ENCODE peak calls at places on chromosomes 5 and 9, in nine cellular contexts. H, K, V, N, G, E, A, X and J are unnamed samples.

GRCh38 chr9:132114102-132114707 is 34.5 kb upstream of the MED27 start:
- DNase-seq in V (peak; percentile 44), K (no peak), N (peak; percentile 40), X (peak; percentile 64), E (peak; percentile 90), G (no peak), A (peak; percentile 53), H (peak; percentile 26), J (peak; percentile 85)

GRCh38 chr9:132670816-132671371 is 630 bp downstream of the GTF3C4 start:
- DNase-seq in K (peak; percentile 43), X (peak; percentile 5), H (peak; percentile 21), E (peak; percentile 79), G (peak; percentile 59), N (no peak), A (peak; percentile 26), V (peak; percentile 55), J (peak; percentile 59)

GRCh38 chr5:155886311-155887031 is 440.5 kb upstream of the SGCD start:
- DNase-seq in K (no peak), H (no peak), E (no peak), G (no peak), V (no peak), N (no peak), X (no peak), A (no peak), J (no peak)

GRCh38 chr9:124353811-124354274 is 61.4 kb downstream of the PSMB7 start:
- DNase-seq in A (peak; percentile 33), V (no peak), K (no peak), H (no peak), E (no peak), X (no peak), G (no peak), N (no peak), J (no peak)

GRCh38 chr5:178126556-178126955 is 4.3 kb upstream of the RMND5B start:
- DNase-seq in E (peak; percentile 82), K (no peak), H (no peak), A (no peak), X (no peak), V (no peak), N (no peak), G (no peak), J (no peak)

GRCh38 chr5:157827429-157827828 is 31.5 kb downstream of the CLINT1 start:
- DNase-seq in N (no peak), A (no peak), H (no peak), G (no peak), K (no peak), X (no peak), V (no peak), E (no peak), J (no peak)

GRCh38 chr5:18105449-18105848 is 471.2 kb downstream of the TAF11L14 start:
- DNase-seq in G (no peak), E (no peak), V (no peak), A (no peak), K (no peak), H (no peak), N (no peak), X (no peak), J (no peak)

GRCh38 chr9:21119093-21119770 is 22.4 kb downstream of the IFNW1 start:
- DNase-seq in E (no peak), N (no peak), H (no peak), G (no peak), X (no peak), A (no peak), K (no peak), V (no peak), J (no peak)

GRCh38 chr5:132746592-132747063 is 598 bp upstream of the CCNI2 start:
- DNase-seq in G (no peak), K (no peak), V (no peak), N (no peak), E (peak; percentile 70), H (no peak), X (no peak), A (peak; percentile 71), J (peak; percentile 66)

GRCh38 chr9:89519393-89519805 is 21.5 kb upstream of the SEMA4D start:
- DNase-seq in H (no peak), A (peak; percentile 23), K (no peak), E (no peak), V (no peak), G (no peak), X (no peak), N (peak; percentile 26), J (no peak)

GRCh38 chr5:176658007-176658599 is 10.8 kb downstream of the TSPAN17 start:
- DNase-seq in E (peak; percentile 80), A (peak; percentile 77), G (peak; percentile 63), H (peak; percentile 40), N (peak; percentile 59), X (peak; percentile 65), K (peak; percentile 46), V (peak; percentile 68), J (peak; percentile 83)

GRCh38 chr5:42490836-42491235 is 67.6 kb downstream of the GHR start:
- DNase-seq in H (no peak), A (no peak), G (no peak), V (no peak), E (no peak), X (no peak), N (no peak), K (no peak), J (no peak)

GRCh38 chr9:3960661-3961144 is 339.2 kb downstream of the GLIS3 start:
- DNase-seq in A (no peak), G (no peak), H (no peak), K (no peak), X (peak; percentile 63), V (no peak), E (peak; percentile 61), N (no peak), J (no peak)